ENCODE peak calls at places on chromosomes 5 and 9, in ten cellular contexts. One of them, this sample, is unnamed. For H3K4me1, the result is how much of the 10 kb centered on the place peaks cover.

GRCh38 chr5:366541-367357 is 45.2 kb downstream of the AHRR start:
- DNase-seq in suprapubic skin: no peak
- DNase-seq in heart right ventricle: no peak
- DNase-seq in body of pancreas: no peak
- DNase-seq in left lung: no peak
- DNase-seq in testis: peak
- DNase-seq in cardiac muscle cell: no peak
- DNase-seq in GM23338: no peak
- DNase-seq in left ventricle myocardium inferior: no peak
- DNase-seq in CD8-positive, alpha-beta T cell: no peak
- DNase-seq in this sample: no peak

GRCh38 chr9:98796364-98797101 is at the start of gene ANKS6:
- DNase-seq in testis: peak
- DNase-seq in body of pancreas: peak
- DNase-seq in GM23338: peak
- DNase-seq in heart right ventricle: peak
- DNase-seq in CD8-positive, alpha-beta T cell: peak
- DNase-seq in cardiac muscle cell: peak
- DNase-seq in left lung: peak
- DNase-seq in left ventricle myocardium inferior: peak
- DNase-seq in suprapubic skin: peak
- DNase-seq in this sample: peak

GRCh38 chr9:136007906-136008692 is 46.9 kb upstream of the UBAC1 start:
- DNase-seq in left lung: no peak
- DNase-seq in suprapubic skin: no peak
- DNase-seq in body of pancreas: no peak
- DNase-seq in cardiac muscle cell: no peak
- DNase-seq in heart right ventricle: no peak
- DNase-seq in testis: no peak
- DNase-seq in CD8-positive, alpha-beta T cell: no peak
- DNase-seq in GM23338: no peak
- DNase-seq in left ventricle myocardium inferior: no peak
- DNase-seq in this sample: no peak

GRCh38 chr9:93091453-93092081 is 4.5 kb upstream of the CARD19 start:
- DNase-seq in GM23338: no peak
- DNase-seq in CD8-positive, alpha-beta T cell: peak
- DNase-seq in left ventricle myocardium inferior: no peak
- DNase-seq in cardiac muscle cell: no peak
- DNase-seq in left lung: peak
- DNase-seq in heart right ventricle: no peak
- DNase-seq in testis: peak
- DNase-seq in body of pancreas: peak
- DNase-seq in suprapubic skin: peak
- DNase-seq in this sample: no peak

GRCh38 chr9:131833906-131834305 is 94.0 kb upstream of the RAPGEF1 start:
- DNase-seq in cardiac muscle cell: no peak
- DNase-seq in heart right ventricle: no peak
- DNase-seq in CD8-positive, alpha-beta T cell: no peak
- DNase-seq in left ventricle myocardium inferior: no peak
- DNase-seq in left lung: no peak
- DNase-seq in GM23338: no peak
- DNase-seq in suprapubic skin: no peak
- DNase-seq in testis: no peak
- DNase-seq in body of pancreas: no peak
- DNase-seq in this sample: no peak

GRCh38 chr5:68086857-68087256 is 128.7 kb upstream of the PIK3R1 start:
- DNase-seq in testis: peak
- DNase-seq in heart right ventricle: no peak
- DNase-seq in GM23338: no peak
- DNase-seq in CD8-positive, alpha-beta T cell: no peak
- DNase-seq in left lung: peak
- DNase-seq in suprapubic skin: no peak
- DNase-seq in left ventricle myocardium inferior: peak
- DNase-seq in cardiac muscle cell: no peak
- DNase-seq in body of pancreas: no peak
- DNase-seq in this sample: no peak

GRCh38 chr5:94725142-94725541 is 106.7 kb downstream of the SLF1 start:
- DNase-seq in body of pancreas: no peak
- DNase-seq in left lung: no peak
- DNase-seq in GM23338: no peak
- DNase-seq in CD8-positive, alpha-beta T cell: no peak
- DNase-seq in suprapubic skin: no peak
- DNase-seq in cardiac muscle cell: no peak
- DNase-seq in heart right ventricle: no peak
- DNase-seq in testis: no peak
- DNase-seq in left ventricle myocardium inferior: no peak
- DNase-seq in this sample: no peak

GRCh38 chr9:7223981-7224380 is 466.2 kb downstream of the KDM4C start:
- DNase-seq in testis: no peak
- DNase-seq in left lung: no peak
- DNase-seq in left ventricle myocardium inferior: no peak
- DNase-seq in body of pancreas: no peak
- DNase-seq in cardiac muscle cell: no peak
- DNase-seq in GM23338: no peak
- DNase-seq in suprapubic skin: no peak
- DNase-seq in CD8-positive, alpha-beta T cell: no peak
- DNase-seq in heart right ventricle: no peak
- DNase-seq in this sample: no peak

DNA sequence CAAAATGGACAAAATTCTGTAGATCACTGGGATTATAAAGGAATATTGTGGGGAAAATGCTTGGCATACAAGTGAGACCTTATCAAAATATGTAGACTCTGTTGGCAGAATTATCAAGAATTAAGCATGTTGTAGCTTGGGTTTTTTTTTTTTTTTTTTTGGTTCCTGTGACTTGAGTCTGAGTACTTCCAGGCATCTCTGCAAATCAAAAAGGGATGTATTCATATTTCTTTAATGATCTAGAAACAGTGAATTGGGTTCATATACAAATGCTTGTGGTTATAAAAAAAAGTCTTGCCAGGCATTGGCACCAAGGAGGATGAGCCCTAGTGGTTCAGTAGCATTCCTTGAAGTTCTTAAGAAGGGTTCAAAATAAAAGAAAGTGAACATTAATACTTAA is 292.2 kb downstream of the ARHGAP26 start:
- DNase-seq in cardiac muscle cell: no peak
- DNase-seq in heart right ventricle: no peak
- DNase-seq in body of pancreas: no peak
- DNase-seq in left ventricle myocardium inferior: no peak
- DNase-seq in left lung: no peak
- DNase-seq in CD8-positive, alpha-beta T cell: no peak
- DNase-seq in testis: no peak
- DNase-seq in suprapubic skin: no peak
- DNase-seq in GM23338: no peak
- DNase-seq in this sample: no peak
- H3K4me1 ChIP-seq in cardiac muscle cell: under half
- H3K4me1 ChIP-seq in heart right ventricle: half or more
- H3K4me1 ChIP-seq in body of pancreas: under half
- H3K4me1 ChIP-seq in left ventricle myocardium inferior: half or more
- H3K4me1 ChIP-seq in left lung: under half
- H3K4me1 ChIP-seq in CD8-positive, alpha-beta T cell: under half
- H3K4me1 ChIP-seq in testis: half or more
- H3K4me1 ChIP-seq in suprapubic skin: half or more
- H3K4me1 ChIP-seq in GM23338: under half
- H3K4me1 ChIP-seq in this sample: under half

GRCh38 chr5:172775326-172776234 is 4.6 kb upstream of the DUSP1 start:
- DNase-seq in GM23338: no peak
- DNase-seq in suprapubic skin: peak
- DNase-seq in heart right ventricle: peak
- DNase-seq in testis: no peak
- DNase-seq in left ventricle myocardium inferior: peak
- DNase-seq in CD8-positive, alpha-beta T cell: no peak
- DNase-seq in cardiac muscle cell: no peak
- DNase-seq in left lung: peak
- DNase-seq in body of pancreas: peak
- DNase-seq in this sample: no peak

GRCh38 chr5:172778223-172778814 is 7.3 kb upstream of the DUSP1 start:
- DNase-seq in body of pancreas: peak
- DNase-seq in GM23338: no peak
- DNase-seq in CD8-positive, alpha-beta T cell: no peak
- DNase-seq in left ventricle myocardium inferior: no peak
- DNase-seq in left lung: no peak
- DNase-seq in heart right ventricle: no peak
- DNase-seq in cardiac muscle cell: no peak
- DNase-seq in testis: no peak
- DNase-seq in suprapubic skin: peak
- DNase-seq in this sample: no peak

GRCh38 chr5:172777381-172778222 is 6.6 kb upstream of the DUSP1 start:
- DNase-seq in CD8-positive, alpha-beta T cell: peak
- DNase-seq in heart right ventricle: peak
- DNase-seq in left ventricle myocardium inferior: peak
- DNase-seq in left lung: peak
- DNase-seq in body of pancreas: peak
- DNase-seq in GM23338: no peak
- DNase-seq in suprapubic skin: peak
- DNase-seq in testis: peak
- DNase-seq in cardiac muscle cell: no peak
- DNase-seq in this sample: peak

GRCh38 chr5:172774561-172775271 is 3.7 kb upstream of the DUSP1 start:
- DNase-seq in left lung: no peak
- DNase-seq in testis: no peak
- DNase-seq in body of pancreas: no peak
- DNase-seq in left ventricle myocardium inferior: no peak
- DNase-seq in cardiac muscle cell: no peak
- DNase-seq in heart right ventricle: no peak
- DNase-seq in suprapubic skin: no peak
- DNase-seq in CD8-positive, alpha-beta T cell: no peak
- DNase-seq in GM23338: no peak
- DNase-seq in this sample: no peak

GRCh38 chr5:172776235-172776594 is 5.2 kb upstream of the DUSP1 start:
- DNase-seq in CD8-positive, alpha-beta T cell: no peak
- DNase-seq in heart right ventricle: no peak
- DNase-seq in testis: no peak
- DNase-seq in left lung: no peak
- DNase-seq in suprapubic skin: no peak
- DNase-seq in body of pancreas: no peak
- DNase-seq in left ventricle myocardium inferior: no peak
- DNase-seq in cardiac muscle cell: no peak
- DNase-seq in GM23338: no peak
- DNase-seq in this sample: no peak
- H3K4me1 ChIP-seq in CD8-positive, alpha-beta T cell: under half
- H3K4me1 ChIP-seq in heart right ventricle: half or more
- H3K4me1 ChIP-seq in testis: under half
- H3K4me1 ChIP-seq in left lung: half or more
- H3K4me1 ChIP-seq in suprapubic skin: half or more
- H3K4me1 ChIP-seq in body of pancreas: half or more
- H3K4me1 ChIP-seq in left ventricle myocardium inferior: under half
- H3K4me1 ChIP-seq in cardiac muscle cell: under half
- H3K4me1 ChIP-seq in GM23338: under half
- H3K4me1 ChIP-seq in this sample: under half

GRCh38 chr5:180049357-180049673 is 22.2 kb downstream of the RNF130 start:
- DNase-seq in left ventricle myocardium inferior: no peak
- DNase-seq in CD8-positive, alpha-beta T cell: no peak
- DNase-seq in GM23338: no peak
- DNase-seq in cardiac muscle cell: no peak
- DNase-seq in suprapubic skin: no peak
- DNase-seq in heart right ventricle: no peak
- DNase-seq in body of pancreas: no peak
- DNase-seq in left lung: no peak
- DNase-seq in testis: no peak
- DNase-seq in this sample: no peak
- H3K4me1 ChIP-seq in left ventricle myocardium inferior: under half
- H3K4me1 ChIP-seq in CD8-positive, alpha-beta T cell: under half
- H3K4me1 ChIP-seq in GM23338: under half
- H3K4me1 ChIP-seq in cardiac muscle cell: under half
- H3K4me1 ChIP-seq in suprapubic skin: under half
- H3K4me1 ChIP-seq in heart right ventricle: under half
- H3K4me1 ChIP-seq in body of pancreas: under half
- H3K4me1 ChIP-seq in left lung: under half
- H3K4me1 ChIP-seq in testis: under half
- H3K4me1 ChIP-seq in this sample: under half

DNA sequence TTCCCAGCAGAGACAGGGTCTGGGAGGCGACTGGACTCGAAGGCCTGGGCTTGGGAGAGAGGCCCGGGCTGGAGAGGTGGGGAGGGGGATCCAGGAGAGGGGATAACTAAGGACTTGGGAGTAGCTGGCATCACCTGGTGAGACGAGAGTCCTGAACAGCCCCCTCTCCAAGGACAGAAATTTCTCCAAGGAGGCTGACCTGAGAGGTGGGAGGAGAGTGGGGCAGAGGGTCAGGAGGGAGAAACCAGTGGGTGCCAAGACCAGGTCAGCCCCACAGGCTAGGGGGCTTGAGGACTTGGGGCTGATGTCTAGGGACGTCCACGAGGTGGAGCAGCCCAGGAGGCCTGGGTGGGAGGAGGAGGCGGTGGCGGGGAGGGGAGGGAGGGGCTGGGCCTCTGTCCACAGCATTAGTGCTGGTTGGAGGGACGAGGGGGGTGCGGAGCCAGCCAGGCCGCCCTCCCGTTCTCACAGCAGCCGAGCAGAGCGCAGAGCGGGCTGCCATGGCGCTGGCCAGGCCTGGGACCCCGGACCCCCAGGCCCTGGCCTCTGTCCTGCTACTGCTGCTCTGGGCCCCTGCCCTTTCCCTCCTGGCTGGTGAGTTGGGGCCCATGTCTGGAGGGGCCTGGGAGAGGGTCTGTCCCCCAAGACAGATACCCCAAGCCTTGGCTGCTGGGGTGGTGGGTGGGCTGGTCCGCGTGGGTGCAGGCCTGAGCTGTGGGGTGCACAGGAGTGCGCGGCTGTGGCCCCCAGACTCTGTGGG is at the start of gene CRB2:
- DNase-seq in suprapubic skin: no peak
- DNase-seq in body of pancreas: no peak
- DNase-seq in CD8-positive, alpha-beta T cell: no peak
- DNase-seq in GM23338: peak
- DNase-seq in cardiac muscle cell: peak
- DNase-seq in heart right ventricle: no peak
- DNase-seq in left ventricle myocardium inferior: no peak
- DNase-seq in left lung: no peak
- DNase-seq in testis: no peak
- DNase-seq in this sample: no peak
- H3K4me1 ChIP-seq in suprapubic skin: under half
- H3K4me1 ChIP-seq in body of pancreas: under half
- H3K4me1 ChIP-seq in CD8-positive, alpha-beta T cell: under half
- H3K4me1 ChIP-seq in GM23338: half or more
- H3K4me1 ChIP-seq in cardiac muscle cell: half or more
- H3K4me1 ChIP-seq in heart right ventricle: under half
- H3K4me1 ChIP-seq in left ventricle myocardium inferior: under half
- H3K4me1 ChIP-seq in left lung: under half
- H3K4me1 ChIP-seq in testis: under half
- H3K4me1 ChIP-seq in this sample: under half

This sample was measured in CD4-positive, alpha-beta memory T cell.